ENCODE peak calls at places on chromosomes 5 and 9, in eight cellular contexts. Z is stimulated activated CD4-positive, alpha-beta T cell treated with anti-CD3 and anti-CD28 coated beads, TNF-alpha, amount 100 ng/mL, for 4 hours; D is activated naive CD4-positive, alpha-beta T cell; U is NCI-H2171 treated with DMSO at 0.1 percent for 48 hours; E is iris pigment epithelial cell; T is thyroid gland; S is uterus; N is glutamatergic neuron. V is an unnamed sample.

GRCh38 chr5:25850581-25850980 is 1187.8 kb downstream of the CDH9 start:
- DNase-seq in E (no peak), S (no peak), Z (no peak), D (no peak), U (no peak), T (no peak), N (no peak), V (no peak)

GRCh38 chr5:125559296-125559695 is 812.9 kb upstream of the ZNF608 start:
- DNase-seq in T (no peak), S (no peak), D (no peak), U (no peak), Z (no peak), E (peak), N (no peak), V (no peak)

GRCh38 chr5:111975133-111975532 is 218.1 kb upstream of the NREP start:
- DNase-seq in E (no peak), N (no peak), U (no peak), D (no peak), T (no peak), Z (no peak), S (no peak), V (no peak)

GRCh38 chr5:19342942-19343341 is 645.1 kb downstream of the CDH18 start:
- DNase-seq in S (no peak), T (no peak), U (no peak), D (no peak), Z (no peak), E (no peak), N (no peak), V (no peak)

GRCh38 chr5:40688127-40688756 is 8.5 kb downstream of the PTGER4 start:
- DNase-seq in Z (peak), S (peak), N (peak), D (peak), U (peak), T (peak), E (peak), V (peak)

GRCh38 chr9:32487981-32488380 is 38.0 kb downstream of the RIGI start:
- DNase-seq in T (no peak), D (no peak), Z (no peak), S (no peak), E (peak), N (no peak), U (peak), V (no peak)

GRCh38 chr9:120742951-120743416 is 28.7 kb upstream of the MEGF9 start:
- DNase-seq in T (no peak), E (peak), N (no peak), D (no peak), U (peak), Z (no peak), S (no peak), V (no peak)

GRCh38 chr5:169415948-169416347 is 115.0 kb upstream of the SLIT3 start:
- DNase-seq in U (no peak), Z (no peak), S (no peak), E (no peak), D (no peak), N (no peak), T (no peak), V (no peak)